ENCODE peak calls at places on chromosomes 3 and 15, in nine cellular contexts. B is Caco-2; C is ascending aorta; X is testis; F is adrenal gland; K is effector memory CD4-positive, alpha-beta T cell; A is SJSA1; M is PC-3; T is fibroblast of lung. D is an unnamed sample. For H3K4me1 and H3K36me3, the result is how much of the 10 kb centered on the place peaks cover.

GRCh38 chr3:135618123-135618522 is 347.4 kb upstream of the PPP2R3A start:
- DNase-seq in B (no peak), C (no peak), X (no peak), F (no peak), K (no peak), A (no peak), M (no peak), T (no peak), D (no peak)

GRCh38 chr3:102125994-102126368 is 276.7 kb downstream of the NFKBIZ start:
- DNase-seq in B (no peak), C (no peak), X (no peak), F (no peak), K (no peak), A (no peak), M (peak), T (no peak), D (no peak)

GRCh38 chr3:30098656-30099454 is 507.5 kb upstream of the TGFBR2 start:
- DNase-seq in B (no peak), C (no peak), X (no peak), F (no peak), K (no peak), A (no peak), M (peak), T (peak), D (no peak)

GRCh38 chr15:47885921-47886320 is 168.6 kb downstream of the SEMA6D start:
- DNase-seq in B (no peak), C (no peak), X (no peak), F (no peak), K (no peak), A (no peak), M (peak), T (peak), D (no peak)

GRCh38 chr3:191301017-191301416 is 28.2 kb upstream of the CCDC50 start:
- DNase-seq in B (no peak), C (no peak), X (no peak), F (no peak), K (no peak), A (no peak), M (no peak), T (no peak), D (no peak)

GRCh38 chr3:117874028-117874765 is 1160.4 kb downstream of the IGSF11 start:
- DNase-seq in B (no peak), C (no peak), X (peak), F (no peak), K (no peak), A (no peak), M (no peak), T (no peak), D (no peak)

GRCh38 chr3:86793786-86794185 is 197.2 kb downstream of the VGLL3 start:
- DNase-seq in B (no peak), C (no peak), X (no peak), F (no peak), K (no peak), A (peak), M (peak), T (peak), D (peak)

GRCh38 chr3:64345351-64345750 is 120.1 kb upstream of the PRICKLE2 start:
- DNase-seq in B (peak), C (no peak), X (peak), F (no peak), K (no peak), A (peak), M (peak), T (peak), D (no peak)

GRCh38 chr3:45064512-45065372 is 38.6 kb downstream of the CLEC3B start:
- DNase-seq in B (no peak), C (peak), X (no peak), F (no peak), K (no peak), A (peak), M (peak), T (peak), D (no peak)

GRCh38 chr3:52058111-52058510 is 1.7 kb upstream of the DUSP7 start:
- DNase-seq in B (no peak), C (no peak), X (no peak), F (no peak), K (no peak), A (no peak), M (no peak), T (no peak), D (no peak)

GRCh38 chr3:52057806-52058099 is 1.4 kb upstream of the DUSP7 start:
- DNase-seq in B (no peak), C (no peak), X (no peak), F (no peak), K (no peak), A (no peak), M (no peak), T (no peak), D (no peak)

GRCh38 chr3:52055537-52056351 is 627 bp downstream of the DUSP7 start:
- DNase-seq in B (peak), C (no peak), X (no peak), F (peak), K (peak), A (peak), M (peak), T (peak), D (no peak)

GRCh38 chr3:52056968-52057805 is 816 bp upstream of the DUSP7 start:
- DNase-seq in B (peak), C (peak), X (peak), F (peak), K (peak), A (peak), M (peak), T (peak), D (peak)

GRCh38 chr3:52056521-52056967 is at the start of gene DUSP7:
- DNase-seq in B (peak), C (no peak), X (peak), F (peak), K (peak), A (peak), M (peak), T (peak), D (no peak)
- H3K4me1 ChIP-seq in B (under half), C (under half), X (under half), F (under half), K (under half), A (under half), M (under half), T (under half), D (under half)

GRCh38 chr3:183810643-183811594 is 14.5 kb downstream of the MAP6D1 start:
- DNase-seq in B (no peak), C (no peak), X (no peak), F (no peak), K (no peak), A (no peak), M (no peak), T (no peak), D (no peak)

GRCh38 chr3:183809209-183809608 is 16.2 kb downstream of the MAP6D1 start:
- DNase-seq in B (no peak), C (no peak), X (no peak), F (no peak), K (no peak), A (no peak), M (no peak), T (no peak), D (no peak)

GRCh38 chr3:183808355-183808754 is 17.0 kb downstream of the MAP6D1 start:
- DNase-seq in B (no peak), C (no peak), X (no peak), F (no peak), K (no peak), A (no peak), M (no peak), T (no peak), D (no peak)

GRCh38 chr3:183807329-183807728 is 18.0 kb downstream of the MAP6D1 start:
- DNase-seq in B (no peak), C (no peak), X (no peak), F (no peak), K (no peak), A (no peak), M (no peak), T (no peak), D (no peak)

DNA sequence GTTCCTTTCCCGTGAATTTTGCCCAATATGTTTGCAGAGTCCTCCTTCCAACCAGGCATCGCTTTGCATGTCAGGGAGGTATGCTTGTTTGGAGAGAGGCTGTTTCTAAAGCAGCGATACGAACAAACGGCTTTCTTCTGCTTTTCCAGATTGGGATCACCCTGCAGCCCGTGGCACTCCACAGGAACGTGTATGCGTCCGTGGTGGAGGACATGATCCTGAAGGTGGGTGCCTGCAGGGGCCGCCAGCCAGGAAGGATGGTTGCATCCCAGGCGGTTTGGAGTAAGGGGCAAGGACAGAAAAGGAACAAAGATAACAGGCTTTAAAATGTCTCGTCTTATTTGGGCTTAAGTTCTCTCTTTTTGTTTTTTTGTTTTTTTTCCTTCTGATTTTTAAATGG is 17.5 kb downstream of the MAP6D1 start:
- DNase-seq in B (no peak), C (no peak), X (no peak), F (no peak), K (no peak), A (no peak), M (no peak), T (no peak), D (no peak)
- H3K36me3 ChIP-seq in B (under half), C (half or more), X (under half), F (under half), K (half or more), A (half or more), M (under half), T (under half), D (under half)

GRCh38 chr15:90055182-90055581 is 47.1 kb downstream of the IDH2 start:
- DNase-seq in B (no peak), C (no peak), X (no peak), F (no peak), K (no peak), A (no peak), M (no peak), T (no peak), D (no peak)

GRCh38 chr15:90054618-90055097 is 47.6 kb downstream of the IDH2 start:
- DNase-seq in B (no peak), C (no peak), X (no peak), F (no peak), K (no peak), A (no peak), M (no peak), T (no peak), D (no peak)

GRCh38 chr15:90059208-90059985 is 42.9 kb downstream of the IDH2 start:
- DNase-seq in B (no peak), C (peak), X (peak), F (peak), K (peak), A (no peak), M (no peak), T (no peak), D (peak)

GRCh38 chr15:90060797-90061196 is 41.5 kb downstream of the IDH2 start:
- DNase-seq in B (no peak), C (no peak), X (no peak), F (no peak), K (no peak), A (no peak), M (no peak), T (no peak), D (no peak)

GRCh38 chr15:90058308-90058707 is 44.0 kb downstream of the IDH2 start:
- DNase-seq in B (no peak), C (no peak), X (no peak), F (no peak), K (no peak), A (no peak), M (no peak), T (no peak), D (no peak)
- H3K4me1 ChIP-seq in B (under half), C (under half), X (under half), F (under half), K (under half), A (under half), M (under half), T (under half), D (under half)

GRCh38 chr3:141900343-141900742 is 23.9 kb downstream of the ATP1B3 start:
- DNase-seq in B (no peak), C (no peak), X (no peak), F (no peak), K (no peak), A (no peak), M (no peak), T (no peak), D (no peak)
- H3K36me3 ChIP-seq in B (under half), C (under half), X (under half), F (under half), K (under half), A (under half), M (under half), T (under half), D (under half)

GRCh38 chr15:40555876-40556275 is 9.0 kb downstream of the CCDC32 start:
- DNase-seq in B (no peak), C (peak), X (no peak), F (no peak), K (no peak), A (no peak), M (no peak), T (no peak), D (no peak)

GRCh38 chr15:40545457-40545856 is 19.4 kb downstream of the CCDC32 start:
- DNase-seq in B (no peak), C (peak), X (no peak), F (no peak), K (no peak), A (no peak), M (no peak), T (no peak), D (no peak)

GRCh38 chr15:40550381-40551037 is 14.3 kb downstream of the CCDC32 start:
- DNase-seq in B (no peak), C (peak), X (no peak), F (no peak), K (no peak), A (no peak), M (no peak), T (no peak), D (no peak)

GRCh38 chr15:40554164-40554530 is 10.7 kb downstream of the CCDC32 start:
- DNase-seq in B (no peak), C (no peak), X (no peak), F (no peak), K (no peak), A (no peak), M (no peak), T (no peak), D (no peak)

GRCh38 chr15:40549894-40550293 is 14.9 kb downstream of the CCDC32 start:
- DNase-seq in B (no peak), C (peak), X (peak), F (no peak), K (no peak), A (no peak), M (no peak), T (no peak), D (no peak)
- H3K4me1 ChIP-seq in B (under half), C (under half), X (under half), F (under half), K (under half), A (under half), M (under half), T (under half), D (under half)

GRCh38 chr15:25742008-25742407 is 121.1 kb downstream of the ATP10A start:
- DNase-seq in B (no peak), C (no peak), X (no peak), F (no peak), K (no peak), A (no peak), M (no peak), T (no peak), D (no peak)
- H3K36me3 ChIP-seq in B (under half), C (under half), X (under half), F (under half), K (under half), A (under half), M (under half), T (under half), D (under half)

GRCh38 chr3:10954740-10955139 is 37.8 kb upstream of the SLC6A1 start:
- DNase-seq in B (no peak), C (no peak), X (no peak), F (no peak), K (no peak), A (no peak), M (no peak), T (no peak), D (no peak)
- H3K4me1 ChIP-seq in B (under half), C (under half), X (under half), F (under half), K (under half), A (under half), M (under half), T (under half), D (under half)

GRCh38 chr3:14280326-14280725 is 101.7 kb downstream of the LSM3 start:
- DNase-seq in B (no peak), C (no peak), X (no peak), F (no peak), K (no peak), A (no peak), M (no peak), T (no peak), D (no peak)

GRCh38 chr3:14278799-14279705 is 100.4 kb downstream of the LSM3 start:
- DNase-seq in B (peak), C (no peak), X (no peak), F (no peak), K (no peak), A (no peak), M (no peak), T (no peak), D (no peak)

GRCh38 chr3:14281053-14281452 is 102.4 kb downstream of the LSM3 start:
- DNase-seq in B (no peak), C (no peak), X (no peak), F (no peak), K (no peak), A (no peak), M (no peak), T (no peak), D (no peak)

GRCh38 chr3:14278265-14278798 is 99.7 kb downstream of the LSM3 start:
- DNase-seq in B (no peak), C (no peak), X (no peak), F (no peak), K (no peak), A (no peak), M (no peak), T (no peak), D (no peak)

DNA sequence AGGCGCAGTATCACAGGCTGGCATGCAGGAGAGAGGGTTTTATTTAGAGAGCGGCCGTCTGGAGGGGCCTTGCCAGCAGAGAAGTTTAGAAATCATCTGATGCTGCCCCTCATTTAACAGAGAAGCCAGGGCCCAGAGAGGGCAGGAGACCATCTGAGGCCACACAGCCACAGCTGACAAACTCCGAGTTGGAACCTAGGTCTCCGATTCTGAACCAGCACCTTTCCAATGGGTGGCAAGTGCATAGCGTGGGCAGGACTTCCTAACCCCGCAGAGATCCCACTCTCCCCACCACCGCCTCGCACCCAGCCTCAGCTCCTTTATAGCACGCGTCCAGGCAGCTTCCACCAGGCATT is 101.1 kb downstream of the LSM3 start:
- DNase-seq in B (no peak), C (no peak), X (no peak), F (no peak), K (no peak), A (no peak), M (no peak), T (no peak), D (no peak)
- H3K36me3 ChIP-seq in B (under half), C (under half), X (under half), F (under half), K (under half), A (under half), M (under half), T (under half), D (under half)

GRCh38 chr15:82937659-82938058 is 14.9 kb downstream of the HOMER2 start:
- DNase-seq in B (no peak), C (no peak), X (no peak), F (no peak), K (no peak), A (no peak), M (no peak), T (no peak), D (no peak)
- H3K4me1 ChIP-seq in B (under half), C (under half), X (under half), F (under half), K (under half), A (under half), M (under half), T (under half), D (under half)